ENCODE peak calls at places on chromosomes 12 and 14, in eight cellular contexts. Z, O, F, J, S, P, C and M are unnamed samples.

GRCh38 chr14:89365071-89365801 is 51.8 kb downstream of the FOXN3 start:
- DNase-seq in Z (no peak), O (no peak), F (no peak), J (peak; percentile 49), S (peak; percentile 83), P (peak; percentile 51), C (no peak), M (no peak)

GRCh38 chr14:89283327-89284060 is 133.5 kb downstream of the FOXN3 start:
- DNase-seq in Z (no peak), O (no peak), F (no peak), J (no peak), S (no peak), P (no peak), C (no peak), M (no peak)

GRCh38 chr14:102782974-102783373 is 5.7 kb downstream of the TRAF3 start:
- DNase-seq in Z (no peak), O (no peak), F (no peak), J (no peak), S (no peak), P (no peak), C (no peak), M (no peak)

GRCh38 chr12:127400231-127400630 is 866.7 kb upstream of the TMEM132C start:
- DNase-seq in Z (no peak), O (no peak), F (peak; percentile 54), J (no peak), S (no peak), P (no peak), C (no peak), M (no peak)

GRCh38 chr12:126953365-126953889 is 1313.5 kb upstream of the TMEM132C start:
- DNase-seq in Z (no peak), O (no peak), F (no peak), J (no peak), S (no peak), P (no peak), C (no peak), M (no peak)

GRCh38 chr14:38189930-38190726 is 17.6 kb upstream of the SSTR1 start:
- DNase-seq in Z (no peak), O (no peak), F (no peak), J (no peak), S (no peak), P (no peak), C (no peak), M (no peak)

GRCh38 chr14:72906879-72907278 is 13.0 kb upstream of the DPF3 start:
- DNase-seq in Z (no peak), O (no peak), F (peak; percentile 51), J (no peak), S (no peak), P (no peak), C (no peak), M (no peak)

GRCh38 chr14:45838597-45838996 is 585.6 kb upstream of the MIS18BP1 start:
- DNase-seq in Z (no peak), O (peak; percentile 4), F (no peak), J (no peak), S (no peak), P (no peak), C (peak; percentile 8), M (no peak)

GRCh38 chr12:71756054-71756675 is 1.5 kb downstream of the RAB21 start:
- DNase-seq in Z (no peak), O (no peak), F (no peak), J (no peak), S (no peak), P (no peak), C (no peak), M (no peak)

GRCh38 chr12:97476255-97476654 is 13.7 kb downstream of the RMST start:
- DNase-seq in Z (no peak), O (no peak), F (no peak), J (no peak), S (no peak), P (no peak), C (no peak), M (no peak)

GRCh38 chr12:17283563-17283962 is 677.6 kb upstream of the LMO3 start:
- DNase-seq in Z (no peak), O (no peak), F (no peak), J (no peak), S (no peak), P (no peak), C (no peak), M (no peak)

GRCh38 chr12:123571343-123571813 is 13.0 kb upstream of the TMED2 start:
- DNase-seq in Z (no peak), O (peak; percentile 15), F (peak; percentile 75), J (peak; percentile 82), S (peak; percentile 27), P (no peak), C (no peak), M (no peak)

GRCh38 chr12:25829192-25829591 is 129.3 kb upstream of the RASSF8 start:
- DNase-seq in Z (peak; percentile 90), O (peak; percentile 97), F (peak; percentile 96), J (peak; percentile 99), S (peak; percentile 92), P (no peak), C (no peak), M (peak; percentile 83)

GRCh38 chr14:71752111-71752738 is 180.0 kb upstream of the RGS6 start:
- DNase-seq in Z (no peak), O (no peak), F (no peak), J (no peak), S (no peak), P (no peak), C (no peak), M (no peak)

GRCh38 chr14:50025776-50026175 is 90.6 kb downstream of the VCPKMT start:
- DNase-seq in Z (no peak), O (no peak), F (no peak), J (no peak), S (no peak), P (no peak), C (peak; percentile 19), M (no peak)

GRCh38 chr14:59116984-59117415 is 71.5 kb upstream of the DAAM1 start:
- DNase-seq in Z (no peak), O (peak; percentile 24), F (peak; percentile 78), J (no peak), S (no peak), P (no peak), C (no peak), M (no peak)

GRCh38 chr14:21197418-21198205 is 41.7 kb upstream of the OR5AU1 start:
- DNase-seq in Z (no peak), O (no peak), F (no peak), J (no peak), S (no peak), P (no peak), C (no peak), M (no peak)

GRCh38 chr14:49634547-49635334 is at the start of gene DNAAF2:
- DNase-seq in Z (no peak), O (peak; percentile 53), F (peak; percentile 73), J (peak; percentile 76), S (peak; percentile 78), P (peak; percentile 63), C (peak; percentile 45), M (no peak)

GRCh38 chr14:70641548-70642312 is at the start of gene TTC9:
- DNase-seq in Z (no peak), O (no peak), F (no peak), J (no peak), S (peak; percentile 6), P (peak; percentile 26), C (peak; percentile 38), M (no peak)

GRCh38 chr14:26872510-26872909 is 274.7 kb upstream of the NOVA1 start:
- DNase-seq in Z (no peak), O (no peak), F (no peak), J (peak; percentile 96), S (no peak), P (no peak), C (no peak), M (no peak)

GRCh38 chr12:93376436-93377251 is 1.1 kb upstream of the NUDT4 start:
- DNase-seq in Z (no peak), O (no peak), F (peak; percentile 30), J (peak; percentile 48), S (no peak), P (no peak), C (no peak), M (no peak)

GRCh38 chr14:70489579-70490175 is 37.7 kb downstream of the ADAM21 start:
- DNase-seq in Z (no peak), O (no peak), F (no peak), J (no peak), S (no peak), P (no peak), C (no peak), M (no peak)

GRCh38 chr14:61601923-61602732 is 93.2 kb upstream of the HIF1A start:
- DNase-seq in Z (no peak), O (no peak), F (no peak), J (no peak), S (no peak), P (no peak), C (no peak), M (no peak)

GRCh38 chr12:67885370-67886169 is 103.7 kb upstream of the IFNG-AS1 start:
- DNase-seq in Z (no peak), O (peak; percentile 24), F (peak; percentile 40), J (no peak), S (no peak), P (no peak), C (no peak), M (no peak)

GRCh38 chr12:6230321-6231110 is 30.3 kb downstream of the CD9 start:
- DNase-seq in Z (no peak), O (peak; percentile 81), F (no peak), J (peak; percentile 52), S (peak; percentile 70), P (peak; percentile 51), C (no peak), M (no peak)

GRCh38 chr12:93824514-93825500 is 147.6 kb downstream of the CRADD start:
- DNase-seq in Z (no peak), O (peak; percentile 20), F (peak; percentile 73), J (no peak), S (no peak), P (no peak), C (no peak), M (no peak)

GRCh38 chr12:42648061-42648460 is 58.5 kb upstream of the PRICKLE1 start:
- DNase-seq in Z (no peak), O (no peak), F (no peak), J (no peak), S (no peak), P (no peak), C (no peak), M (no peak)

GRCh38 chr14:100585448-100586152 is 1.6 kb downstream of the BEGAIN start:
- DNase-seq in Z (no peak), O (no peak), F (no peak), J (no peak), S (no peak), P (no peak), C (no peak), M (no peak)

GRCh38 chr12:17438141-17438540 is 651.9 kb downstream of the RERGL start:
- DNase-seq in Z (no peak), O (no peak), F (no peak), J (no peak), S (no peak), P (no peak), C (no peak), M (no peak)

GRCh38 chr12:90235642-90236041 is 527.0 kb upstream of the ATP2B1 start:
- DNase-seq in Z (no peak), O (no peak), F (peak; percentile 27), J (peak; percentile 21), S (no peak), P (no peak), C (no peak), M (no peak)

GRCh38 chr14:49594347-49595089 is 4.2 kb upstream of the LRR1 start:
- DNase-seq in Z (peak; percentile 75), O (no peak), F (peak; percentile 48), J (peak; percentile 75), S (peak; percentile 68), P (no peak), C (no peak), M (no peak)

GRCh38 chr14:37375566-37375965 is 177.8 kb downstream of the MIPOL1 start:
- DNase-seq in Z (no peak), O (no peak), F (no peak), J (no peak), S (no peak), P (no peak), C (no peak), M (no peak)